ENCODE peak calls at places on chromosomes 5 and 9, in four cellular contexts. One of them, this sample, is unnamed.

GRCh38 chr5:20617876-20618275 is 629.9 kb upstream of the CDH18 start:
- DNase-seq in K562: no peak
- DNase-seq in GM12878: no peak
- DNase-seq in HepG2: no peak
- DNase-seq in this sample: no peak

GRCh38 chr5:155897761-155898160 is 429.2 kb upstream of the SGCD start:
- DNase-seq in K562: no peak
- DNase-seq in GM12878: no peak
- DNase-seq in HepG2: no peak
- DNase-seq in this sample: no peak

GRCh38 chr5:139481580-139482049 is 943 bp downstream of the STING1 start:
- DNase-seq in K562: peak; percentile 63
- DNase-seq in GM12878: no peak
- DNase-seq in HepG2: no peak
- DNase-seq in this sample: peak; percentile 31

GRCh38 chr9:69605406-69605805 is 66.8 kb downstream of the APBA1 start:
- DNase-seq in K562: no peak
- DNase-seq in GM12878: no peak
- DNase-seq in HepG2: no peak
- DNase-seq in this sample: no peak

GRCh38 chr9:127877566-127877998 is at the start of gene AK1:
- DNase-seq in K562: peak; percentile 79
- DNase-seq in GM12878: no peak
- DNase-seq in HepG2: no peak
- DNase-seq in this sample: peak; percentile 91

GRCh38 chr5:142864293-142865260 is 94.4 kb downstream of the ARHGAP26 start:
- DNase-seq in K562: no peak
- DNase-seq in GM12878: no peak
- DNase-seq in HepG2: no peak
- DNase-seq in this sample: no peak

GRCh38 chr5:120806132-120806531 is 342.0 kb downstream of the PRR16 start:
- DNase-seq in K562: no peak
- DNase-seq in GM12878: no peak
- DNase-seq in HepG2: no peak
- DNase-seq in this sample: no peak

GRCh38 chr9:72509635-72510034 is 11.8 kb upstream of the TMC1 start:
- DNase-seq in K562: no peak
- DNase-seq in GM12878: peak; percentile 51
- DNase-seq in HepG2: no peak
- DNase-seq in this sample: no peak

GRCh38 chr9:105651806-105652205 is 10.5 kb upstream of the TAL2 start:
- DNase-seq in K562: no peak
- DNase-seq in GM12878: no peak
- DNase-seq in HepG2: no peak
- DNase-seq in this sample: no peak

GRCh38 chr9:76895186-76895585 is 10.7 kb downstream of the PRUNE2 start:
- DNase-seq in K562: no peak
- DNase-seq in GM12878: no peak
- DNase-seq in HepG2: no peak
- DNase-seq in this sample: no peak

GRCh38 chr9:77598510-77598909 is 49.6 kb downstream of the GNA14 start:
- DNase-seq in K562: no peak
- DNase-seq in GM12878: no peak
- DNase-seq in HepG2: no peak
- DNase-seq in this sample: no peak

GRCh38 chr5:177419045-177419444 is 7.4 kb upstream of the GRK6 start:
- DNase-seq in K562: no peak
- DNase-seq in GM12878: no peak
- DNase-seq in HepG2: no peak
- DNase-seq in this sample: no peak

GRCh38 chr9:4299006-4299795 is 667 bp downstream of the GLIS3 start:
- DNase-seq in K562: no peak
- DNase-seq in GM12878: no peak
- DNase-seq in HepG2: no peak
- DNase-seq in this sample: peak; percentile 65

GRCh38 chr9:33165263-33166151 is 1.6 kb downstream of the B4GALT1 start:
- DNase-seq in K562: peak; percentile 90
- DNase-seq in GM12878: peak; percentile 78
- DNase-seq in HepG2: peak; percentile 95
- DNase-seq in this sample: no peak

GRCh38 chr5:156641690-156642089 is 208.4 kb upstream of the PPP1R2B start:
- DNase-seq in K562: no peak
- DNase-seq in GM12878: no peak
- DNase-seq in HepG2: no peak
- DNase-seq in this sample: no peak

GRCh38 chr5:72288923-72289322 is 31.1 kb downstream of the MRPS27 start:
- DNase-seq in K562: no peak
- DNase-seq in GM12878: no peak
- DNase-seq in HepG2: no peak
- DNase-seq in this sample: no peak

GRCh38 chr5:67166460-67166871 is 30.1 kb downstream of the CD180 start:
- DNase-seq in K562: no peak
- DNase-seq in GM12878: no peak
- DNase-seq in HepG2: no peak
- DNase-seq in this sample: no peak

GRCh38 chr9:119802621-119803020 is 433.4 kb upstream of the BRINP1 start:
- DNase-seq in K562: no peak
- DNase-seq in GM12878: no peak
- DNase-seq in HepG2: no peak
- DNase-seq in this sample: no peak

GRCh38 chr5:24364711-24365110 is 280.1 kb downstream of the CDH10 start:
- DNase-seq in K562: no peak
- DNase-seq in GM12878: no peak
- DNase-seq in HepG2: no peak
- DNase-seq in this sample: no peak

GRCh38 chr9:114184071-114184470 is 28.7 kb downstream of the COL27A1 start:
- DNase-seq in K562: peak; percentile 36
- DNase-seq in GM12878: no peak
- DNase-seq in HepG2: no peak
- DNase-seq in this sample: no peak

GRCh38 chr5:77171141-77171910 is 39.2 kb upstream of the PDE8B start:
- DNase-seq in K562: no peak
- DNase-seq in GM12878: no peak
- DNase-seq in HepG2: no peak
- DNase-seq in this sample: no peak

GRCh38 chr5:158384535-158385421 is 525.8 kb upstream of the CLINT1 start:
- DNase-seq in K562: no peak
- DNase-seq in GM12878: no peak
- DNase-seq in HepG2: no peak
- DNase-seq in this sample: no peak

GRCh38 chr9:121984726-121985402 is 108.2 kb downstream of the TTLL11 start:
- DNase-seq in K562: no peak
- DNase-seq in GM12878: no peak
- DNase-seq in HepG2: no peak
- DNase-seq in this sample: no peak

GRCh38 chr9:36704148-36704547 is 131.5 kb downstream of the MELK start:
- DNase-seq in K562: no peak
- DNase-seq in GM12878: no peak
- DNase-seq in HepG2: no peak
- DNase-seq in this sample: no peak

GRCh38 chr5:136033848-136034247 is 5.1 kb downstream of the TGFBI start:
- DNase-seq in K562: no peak
- DNase-seq in GM12878: no peak
- DNase-seq in HepG2: no peak
- DNase-seq in this sample: no peak

GRCh38 chr5:54390015-54390414 is 65.5 kb upstream of the HSPB3 start:
- DNase-seq in K562: peak; percentile 90
- DNase-seq in GM12878: no peak
- DNase-seq in HepG2: no peak
- DNase-seq in this sample: no peak

GRCh38 chr5:160843240-160843639 is 8.8 kb downstream of the ATP10B start:
- DNase-seq in K562: no peak
- DNase-seq in GM12878: peak; percentile 89
- DNase-seq in HepG2: no peak
- DNase-seq in this sample: no peak

GRCh38 chr5:88847410-88847809 is 35.6 kb downstream of the MEF2C start:
- DNase-seq in K562: no peak
- DNase-seq in GM12878: no peak
- DNase-seq in HepG2: no peak
- DNase-seq in this sample: no peak

GRCh38 chr9:113548221-113549041 is 84.9 kb downstream of the RGS3 start:
- DNase-seq in K562: peak; percentile 46
- DNase-seq in GM12878: no peak
- DNase-seq in HepG2: peak; percentile 93
- DNase-seq in this sample: no peak

GRCh38 chr5:149038336-149039075 is 24.4 kb downstream of the SH3TC2 start:
- DNase-seq in K562: no peak
- DNase-seq in GM12878: no peak
- DNase-seq in HepG2: no peak
- DNase-seq in this sample: no peak

GRCh38 chr5:31641059-31641458 is 2.1 kb downstream of the PDZD2 start:
- DNase-seq in K562: no peak
- DNase-seq in GM12878: no peak
- DNase-seq in HepG2: no peak
- DNase-seq in this sample: no peak

GRCh38 chr5:138974227-138975063 is 99.3 kb upstream of the LRRTM2 start:
- DNase-seq in K562: peak; percentile 79
- DNase-seq in GM12878: no peak
- DNase-seq in HepG2: no peak
- DNase-seq in this sample: no peak

GRCh38 chr9:136531904-136532798 is 13.7 kb downstream of the NOTCH1 start:
- DNase-seq in K562: no peak
- DNase-seq in GM12878: no peak
- DNase-seq in HepG2: no peak
- DNase-seq in this sample: no peak

GRCh38 chr9:136532799-136533774 is 12.8 kb downstream of the NOTCH1 start:
- DNase-seq in K562: no peak
- DNase-seq in GM12878: no peak
- DNase-seq in HepG2: no peak
- DNase-seq in this sample: no peak

GRCh38 chr9:136534396-136534795 is 11.5 kb downstream of the NOTCH1 start:
- DNase-seq in K562: no peak
- DNase-seq in GM12878: no peak
- DNase-seq in HepG2: no peak
- DNase-seq in this sample: no peak

GRCh38 chr9:136535070-136535469 is 10.8 kb downstream of the NOTCH1 start:
- DNase-seq in K562: no peak
- DNase-seq in GM12878: no peak
- DNase-seq in HepG2: no peak
- DNase-seq in this sample: peak; percentile 63

GRCh38 chr9:136533775-136534157 is 12.1 kb downstream of the NOTCH1 start:
- DNase-seq in K562: no peak
- DNase-seq in GM12878: no peak
- DNase-seq in HepG2: no peak
- DNase-seq in this sample: no peak
- TF ChIP-seq NFIC in K562: no peak
- TF ChIP-seq NFIC in GM12878: no peak
- TF ChIP-seq NFIC in HepG2: no peak
- TF ChIP-seq NFIC in this sample: no peak

GRCh38 chr9:87383341-87384150 is 114.1 kb upstream of the DAPK1 start:
- DNase-seq in K562: no peak
- DNase-seq in GM12878: no peak
- DNase-seq in HepG2: no peak
- DNase-seq in this sample: no peak

GRCh38 chr9:87381746-87382145 is 115.9 kb upstream of the DAPK1 start:
- DNase-seq in K562: no peak
- DNase-seq in GM12878: no peak
- DNase-seq in HepG2: no peak
- DNase-seq in this sample: no peak

GRCh38 chr9:87381050-87381711 is 116.5 kb upstream of the DAPK1 start:
- DNase-seq in K562: no peak
- DNase-seq in GM12878: no peak
- DNase-seq in HepG2: peak; percentile 16
- DNase-seq in this sample: no peak

GRCh38 chr9:87386490-87386889 is 111.2 kb upstream of the DAPK1 start:
- DNase-seq in K562: no peak
- DNase-seq in GM12878: no peak
- DNase-seq in HepG2: peak; percentile 33
- DNase-seq in this sample: no peak

DNA sequence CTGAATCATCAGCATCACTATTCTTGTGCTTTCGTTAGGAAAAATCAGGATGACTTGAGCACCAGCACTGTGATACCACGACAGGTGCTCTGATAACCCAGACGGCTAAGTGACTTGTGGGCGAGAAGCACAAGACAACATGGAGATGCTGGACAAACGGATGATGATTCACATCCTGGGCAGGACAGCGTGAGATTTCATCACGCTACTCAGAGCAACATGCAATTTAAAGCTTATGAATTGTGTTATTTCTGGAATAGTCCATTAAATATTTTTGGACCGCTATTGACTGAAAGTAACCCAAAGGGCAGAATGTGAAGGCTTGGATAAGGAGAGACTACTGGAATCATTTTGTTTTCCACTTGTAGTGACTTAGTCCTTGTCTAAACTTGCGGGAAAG is 114.8 kb upstream of the DAPK1 start:
- DNase-seq in K562: peak; percentile 28
- DNase-seq in GM12878: no peak
- DNase-seq in HepG2: no peak
- DNase-seq in this sample: no peak
- TF ChIP-seq NFIC in K562: no peak
- TF ChIP-seq NFIC in GM12878: no peak
- TF ChIP-seq NFIC in HepG2: no peak
- TF ChIP-seq NFIC in this sample: no peak

GRCh38 chr9:89558948-89559347 is 45.9 kb upstream of the GADD45G start:
- DNase-seq in K562: no peak
- DNase-seq in GM12878: no peak
- DNase-seq in HepG2: no peak
- DNase-seq in this sample: no peak

GRCh38 chr9:89558500-89558899 is 46.3 kb upstream of the GADD45G start:
- DNase-seq in K562: no peak
- DNase-seq in GM12878: no peak
- DNase-seq in HepG2: no peak
- DNase-seq in this sample: no peak

GRCh38 chr9:89563511-89564256 is 41.1 kb upstream of the GADD45G start:
- DNase-seq in K562: no peak
- DNase-seq in GM12878: no peak
- DNase-seq in HepG2: no peak
- DNase-seq in this sample: no peak

GRCh38 chr9:89564257-89564878 is 40.4 kb upstream of the GADD45G start:
- DNase-seq in K562: peak; percentile 21
- DNase-seq in GM12878: no peak
- DNase-seq in HepG2: peak; percentile 50
- DNase-seq in this sample: peak; percentile 48

GRCh38 chr9:89562186-89562814 is 42.5 kb upstream of the GADD45G start:
- DNase-seq in K562: no peak
- DNase-seq in GM12878: no peak
- DNase-seq in HepG2: no peak
- DNase-seq in this sample: no peak
- TF ChIP-seq NFIC in K562: no peak
- TF ChIP-seq NFIC in GM12878: no peak
- TF ChIP-seq NFIC in HepG2: no peak
- TF ChIP-seq NFIC in this sample: no peak

DNA sequence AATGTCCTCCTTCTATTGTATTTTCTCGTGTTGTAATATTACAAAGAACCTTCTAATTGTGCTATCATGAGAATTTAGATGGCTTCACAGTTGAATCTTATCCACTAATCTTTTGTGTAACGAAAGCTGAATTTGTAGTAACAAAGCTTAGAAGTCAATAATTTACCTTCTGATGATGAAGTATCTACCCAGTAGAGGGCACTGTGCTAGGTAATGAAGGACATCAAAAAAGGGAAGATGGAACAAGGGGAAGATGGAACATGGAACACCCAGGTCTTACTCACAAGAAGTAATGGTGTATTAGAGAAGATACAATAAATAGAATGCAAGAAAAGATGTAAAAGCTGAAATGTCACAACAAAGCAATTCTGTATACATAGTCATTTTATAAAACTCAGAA is 131.0 kb upstream of the CCNG1 start:
- DNase-seq in K562: peak; percentile 26
- DNase-seq in GM12878: no peak
- DNase-seq in HepG2: peak; percentile 10
- DNase-seq in this sample: peak; percentile 16
- TF ChIP-seq NFIC in K562: no peak
- TF ChIP-seq NFIC in GM12878: no peak
- TF ChIP-seq NFIC in HepG2: no peak
- TF ChIP-seq NFIC in this sample: no peak